ENCODE peak calls at places on chromosome 1, in seven cellular contexts. One of them, this sample, is unnamed.

GRCh38 chr1:84928979-84929378 is 36.0 kb upstream of the LPAR3 start:
- DNase-seq in heart left ventricle: no peak
- DNase-seq in CD4-positive, CD25-positive, alpha-beta regulatory T cell: no peak
- DNase-seq in cardiac muscle cell: no peak
- DNase-seq in spleen: no peak
- DNase-seq in MM.1S: no peak
- DNase-seq in heart right ventricle: no peak
- DNase-seq in this sample: no peak

GRCh38 chr1:119893238-119893791 is 3.0 kb downstream of the ADAM30 start:
- DNase-seq in heart left ventricle: no peak
- DNase-seq in MM.1S: no peak
- DNase-seq in CD4-positive, CD25-positive, alpha-beta regulatory T cell: no peak
- DNase-seq in heart right ventricle: no peak
- DNase-seq in spleen: no peak
- DNase-seq in cardiac muscle cell: no peak
- DNase-seq in this sample: no peak

GRCh38 chr1:201649776-201650607 is 111.1 kb downstream of the NAV1 start:
- DNase-seq in MM.1S: no peak
- DNase-seq in CD4-positive, CD25-positive, alpha-beta regulatory T cell: no peak
- DNase-seq in heart left ventricle: peak
- DNase-seq in heart right ventricle: peak
- DNase-seq in cardiac muscle cell: peak
- DNase-seq in spleen: no peak
- DNase-seq in this sample: peak

GRCh38 chr1:38589036-38589435 is 270.5 kb downstream of the RRAGC start:
- DNase-seq in heart right ventricle: no peak
- DNase-seq in spleen: no peak
- DNase-seq in cardiac muscle cell: peak
- DNase-seq in heart left ventricle: peak
- DNase-seq in CD4-positive, CD25-positive, alpha-beta regulatory T cell: no peak
- DNase-seq in MM.1S: no peak
- DNase-seq in this sample: no peak

GRCh38 chr1:155591770-155592169 is 18.2 kb upstream of the MSTO1 start:
- DNase-seq in MM.1S: peak
- DNase-seq in heart right ventricle: peak
- DNase-seq in spleen: no peak
- DNase-seq in CD4-positive, CD25-positive, alpha-beta regulatory T cell: peak
- DNase-seq in cardiac muscle cell: peak
- DNase-seq in heart left ventricle: no peak
- DNase-seq in this sample: no peak

GRCh38 chr1:94769551-94769950 is 50.6 kb upstream of the SLC44A3 start:
- DNase-seq in heart right ventricle: no peak
- DNase-seq in cardiac muscle cell: no peak
- DNase-seq in MM.1S: no peak
- DNase-seq in heart left ventricle: no peak
- DNase-seq in spleen: no peak
- DNase-seq in CD4-positive, CD25-positive, alpha-beta regulatory T cell: no peak
- DNase-seq in this sample: no peak

GRCh38 chr1:213003281-213003680 is 12.4 kb downstream of the ANGEL2 start:
- DNase-seq in spleen: no peak
- DNase-seq in MM.1S: no peak
- DNase-seq in CD4-positive, CD25-positive, alpha-beta regulatory T cell: no peak
- DNase-seq in heart left ventricle: no peak
- DNase-seq in cardiac muscle cell: no peak
- DNase-seq in heart right ventricle: no peak
- DNase-seq in this sample: no peak

GRCh38 chr1:53188099-53188498 is 8.5 kb upstream of the CPT2 start:
- DNase-seq in heart right ventricle: no peak
- DNase-seq in heart left ventricle: no peak
- DNase-seq in CD4-positive, CD25-positive, alpha-beta regulatory T cell: no peak
- DNase-seq in cardiac muscle cell: no peak
- DNase-seq in spleen: no peak
- DNase-seq in MM.1S: no peak
- DNase-seq in this sample: no peak

GRCh38 chr1:151005729-151006330 is 872 bp downstream of the MINDY1 start:
- DNase-seq in spleen: no peak
- DNase-seq in CD4-positive, CD25-positive, alpha-beta regulatory T cell: no peak
- DNase-seq in heart left ventricle: no peak
- DNase-seq in heart right ventricle: no peak
- DNase-seq in cardiac muscle cell: no peak
- DNase-seq in MM.1S: no peak
- DNase-seq in this sample: no peak

GRCh38 chr1:36257375-36257767 is 33.1 kb downstream of the THRAP3 start:
- DNase-seq in CD4-positive, CD25-positive, alpha-beta regulatory T cell: no peak
- DNase-seq in cardiac muscle cell: no peak
- DNase-seq in heart left ventricle: no peak
- DNase-seq in spleen: no peak
- DNase-seq in heart right ventricle: no peak
- DNase-seq in MM.1S: no peak
- DNase-seq in this sample: no peak

GRCh38 chr1:61171915-61172485 is 89.6 kb downstream of the NFIA start:
- DNase-seq in MM.1S: no peak
- DNase-seq in cardiac muscle cell: no peak
- DNase-seq in spleen: no peak
- DNase-seq in CD4-positive, CD25-positive, alpha-beta regulatory T cell: no peak
- DNase-seq in heart left ventricle: no peak
- DNase-seq in heart right ventricle: no peak
- DNase-seq in this sample: no peak

GRCh38 chr1:87673748-87674147 is 345.1 kb downstream of the LMO4 start:
- DNase-seq in cardiac muscle cell: peak
- DNase-seq in heart left ventricle: no peak
- DNase-seq in CD4-positive, CD25-positive, alpha-beta regulatory T cell: no peak
- DNase-seq in spleen: no peak
- DNase-seq in MM.1S: no peak
- DNase-seq in heart right ventricle: no peak
- DNase-seq in this sample: no peak

GRCh38 chr1:118148034-118148433 is 37.0 kb downstream of the SPAG17 start:
- DNase-seq in cardiac muscle cell: peak
- DNase-seq in spleen: no peak
- DNase-seq in heart right ventricle: no peak
- DNase-seq in CD4-positive, CD25-positive, alpha-beta regulatory T cell: no peak
- DNase-seq in heart left ventricle: no peak
- DNase-seq in MM.1S: no peak
- DNase-seq in this sample: no peak

GRCh38 chr1:239389703-239390102 is 3.3 kb downstream of the CHRM3 start:
- DNase-seq in heart right ventricle: no peak
- DNase-seq in spleen: no peak
- DNase-seq in MM.1S: no peak
- DNase-seq in heart left ventricle: no peak
- DNase-seq in cardiac muscle cell: no peak
- DNase-seq in CD4-positive, CD25-positive, alpha-beta regulatory T cell: no peak
- DNase-seq in this sample: no peak

GRCh38 chr1:239387304-239388231 is 1.2 kb downstream of the CHRM3 start:
- DNase-seq in CD4-positive, CD25-positive, alpha-beta regulatory T cell: no peak
- DNase-seq in MM.1S: peak
- DNase-seq in heart right ventricle: no peak
- DNase-seq in cardiac muscle cell: no peak
- DNase-seq in spleen: no peak
- DNase-seq in heart left ventricle: no peak
- DNase-seq in this sample: no peak

GRCh38 chr1:239383714-239384113 is 2.7 kb upstream of the CHRM3 start:
- DNase-seq in MM.1S: peak
- DNase-seq in CD4-positive, CD25-positive, alpha-beta regulatory T cell: no peak
- DNase-seq in cardiac muscle cell: no peak
- DNase-seq in heart left ventricle: no peak
- DNase-seq in spleen: no peak
- DNase-seq in heart right ventricle: no peak
- DNase-seq in this sample: no peak

GRCh38 chr1:239386453-239387303 is at the start of gene CHRM3:
- DNase-seq in heart right ventricle: peak
- DNase-seq in cardiac muscle cell: peak
- DNase-seq in CD4-positive, CD25-positive, alpha-beta regulatory T cell: no peak
- DNase-seq in MM.1S: peak
- DNase-seq in heart left ventricle: no peak
- DNase-seq in spleen: no peak
- DNase-seq in this sample: peak

DNA sequence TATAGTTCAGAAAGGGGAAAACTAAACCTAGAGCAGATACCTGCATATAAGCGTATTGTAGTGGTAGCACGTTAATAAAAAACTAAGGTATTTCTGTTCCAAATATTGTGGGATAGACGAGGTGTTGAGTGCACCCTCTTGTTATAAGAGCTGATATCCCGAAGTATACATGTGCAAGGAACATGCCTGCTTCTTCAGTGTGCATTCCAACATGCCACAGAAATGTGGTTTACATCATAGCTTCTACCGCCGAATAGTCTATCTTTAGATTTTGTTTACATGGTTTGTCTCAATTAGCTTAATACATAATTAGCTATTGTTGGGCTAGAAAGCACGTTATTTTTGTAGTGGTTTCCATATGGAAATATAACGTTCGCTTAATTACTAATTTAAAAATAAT is 2.2 kb downstream of the CHRM3 start:
- DNase-seq in CD4-positive, CD25-positive, alpha-beta regulatory T cell: no peak
- DNase-seq in heart right ventricle: no peak
- DNase-seq in spleen: no peak
- DNase-seq in cardiac muscle cell: no peak
- DNase-seq in heart left ventricle: no peak
- DNase-seq in MM.1S: no peak
- DNase-seq in this sample: no peak
- H3K4me3 ChIP-seq in CD4-positive, CD25-positive, alpha-beta regulatory T cell: peak
- H3K4me3 ChIP-seq in heart right ventricle: no peak
- H3K4me3 ChIP-seq in spleen: no peak
- H3K4me3 ChIP-seq in cardiac muscle cell: no peak
- H3K4me3 ChIP-seq in heart left ventricle: no peak
- H3K4me3 ChIP-seq in MM.1S: no peak
- H3K4me3 ChIP-seq in this sample: no peak

GRCh38 chr1:244815600-244816099 is 19.8 kb upstream of the COX20 start:
- DNase-seq in cardiac muscle cell: no peak
- DNase-seq in heart left ventricle: no peak
- DNase-seq in spleen: peak
- DNase-seq in CD4-positive, CD25-positive, alpha-beta regulatory T cell: no peak
- DNase-seq in heart right ventricle: no peak
- DNase-seq in MM.1S: no peak
- DNase-seq in this sample: peak
- H3K4me3 ChIP-seq in cardiac muscle cell: no peak
- H3K4me3 ChIP-seq in heart left ventricle: peak
- H3K4me3 ChIP-seq in spleen: peak
- H3K4me3 ChIP-seq in CD4-positive, CD25-positive, alpha-beta regulatory T cell: no peak
- H3K4me3 ChIP-seq in heart right ventricle: no peak
- H3K4me3 ChIP-seq in MM.1S: no peak
- H3K4me3 ChIP-seq in this sample: no peak

GRCh38 chr1:167995038-167995437 is 58.2 kb upstream of the MPC2 start:
- DNase-seq in CD4-positive, CD25-positive, alpha-beta regulatory T cell: no peak
- DNase-seq in heart right ventricle: no peak
- DNase-seq in heart left ventricle: no peak
- DNase-seq in spleen: no peak
- DNase-seq in cardiac muscle cell: no peak
- DNase-seq in MM.1S: no peak
- DNase-seq in this sample: no peak
- H3K4me3 ChIP-seq in CD4-positive, CD25-positive, alpha-beta regulatory T cell: no peak
- H3K4me3 ChIP-seq in heart right ventricle: no peak
- H3K4me3 ChIP-seq in heart left ventricle: no peak
- H3K4me3 ChIP-seq in spleen: no peak
- H3K4me3 ChIP-seq in cardiac muscle cell: no peak
- H3K4me3 ChIP-seq in MM.1S: no peak
- H3K4me3 ChIP-seq in this sample: no peak

GRCh38 chr1:27429029-27429425 is 36.6 kb downstream of the GPR3 start:
- DNase-seq in spleen: no peak
- DNase-seq in CD4-positive, CD25-positive, alpha-beta regulatory T cell: no peak
- DNase-seq in heart right ventricle: no peak
- DNase-seq in heart left ventricle: no peak
- DNase-seq in MM.1S: no peak
- DNase-seq in cardiac muscle cell: no peak
- DNase-seq in this sample: no peak

GRCh38 chr1:27427836-27428315 is 35.5 kb downstream of the GPR3 start:
- DNase-seq in spleen: no peak
- DNase-seq in CD4-positive, CD25-positive, alpha-beta regulatory T cell: no peak
- DNase-seq in MM.1S: no peak
- DNase-seq in heart right ventricle: no peak
- DNase-seq in heart left ventricle: no peak
- DNase-seq in cardiac muscle cell: no peak
- DNase-seq in this sample: no peak

GRCh38 chr1:27430903-27431653 is 38.7 kb downstream of the GPR3 start:
- DNase-seq in cardiac muscle cell: peak
- DNase-seq in heart left ventricle: no peak
- DNase-seq in MM.1S: peak
- DNase-seq in spleen: no peak
- DNase-seq in CD4-positive, CD25-positive, alpha-beta regulatory T cell: peak
- DNase-seq in heart right ventricle: peak
- DNase-seq in this sample: peak

GRCh38 chr1:27427329-27427728 is 34.9 kb downstream of the GPR3 start:
- DNase-seq in spleen: no peak
- DNase-seq in heart right ventricle: no peak
- DNase-seq in heart left ventricle: no peak
- DNase-seq in CD4-positive, CD25-positive, alpha-beta regulatory T cell: no peak
- DNase-seq in cardiac muscle cell: no peak
- DNase-seq in MM.1S: no peak
- DNase-seq in this sample: no peak

GRCh38 chr1:27428316-27429028 is 36.0 kb downstream of the GPR3 start:
- DNase-seq in heart left ventricle: peak
- DNase-seq in spleen: no peak
- DNase-seq in heart right ventricle: peak
- DNase-seq in cardiac muscle cell: peak
- DNase-seq in MM.1S: no peak
- DNase-seq in CD4-positive, CD25-positive, alpha-beta regulatory T cell: no peak
- DNase-seq in this sample: peak
- H3K4me3 ChIP-seq in heart left ventricle: peak
- H3K4me3 ChIP-seq in spleen: peak
- H3K4me3 ChIP-seq in heart right ventricle: no peak
- H3K4me3 ChIP-seq in cardiac muscle cell: no peak
- H3K4me3 ChIP-seq in MM.1S: no peak
- H3K4me3 ChIP-seq in CD4-positive, CD25-positive, alpha-beta regulatory T cell: peak
- H3K4me3 ChIP-seq in this sample: peak

GRCh38 chr1:234920843-234921140 is 207.8 kb downstream of the TOMM20 start:
- DNase-seq in heart left ventricle: no peak
- DNase-seq in heart right ventricle: no peak
- DNase-seq in spleen: no peak
- DNase-seq in cardiac muscle cell: no peak
- DNase-seq in CD4-positive, CD25-positive, alpha-beta regulatory T cell: no peak
- DNase-seq in MM.1S: no peak
- DNase-seq in this sample: no peak

GRCh38 chr1:234917495-234918188 is 211.0 kb downstream of the TOMM20 start:
- DNase-seq in heart left ventricle: no peak
- DNase-seq in MM.1S: no peak
- DNase-seq in heart right ventricle: no peak
- DNase-seq in CD4-positive, CD25-positive, alpha-beta regulatory T cell: no peak
- DNase-seq in spleen: no peak
- DNase-seq in cardiac muscle cell: no peak
- DNase-seq in this sample: no peak

GRCh38 chr1:234918216-234918841 is 210.3 kb downstream of the TOMM20 start:
- DNase-seq in heart left ventricle: peak
- DNase-seq in spleen: no peak
- DNase-seq in cardiac muscle cell: peak
- DNase-seq in heart right ventricle: peak
- DNase-seq in MM.1S: no peak
- DNase-seq in CD4-positive, CD25-positive, alpha-beta regulatory T cell: no peak
- DNase-seq in this sample: peak

GRCh38 chr1:234920136-234920842 is 208.3 kb downstream of the TOMM20 start:
- DNase-seq in cardiac muscle cell: no peak
- DNase-seq in spleen: no peak
- DNase-seq in MM.1S: no peak
- DNase-seq in heart right ventricle: no peak
- DNase-seq in heart left ventricle: no peak
- DNase-seq in CD4-positive, CD25-positive, alpha-beta regulatory T cell: no peak
- DNase-seq in this sample: no peak

GRCh38 chr1:234919061-234919755 is 209.4 kb downstream of the TOMM20 start:
- DNase-seq in CD4-positive, CD25-positive, alpha-beta regulatory T cell: no peak
- DNase-seq in MM.1S: no peak
- DNase-seq in heart left ventricle: peak
- DNase-seq in spleen: peak
- DNase-seq in cardiac muscle cell: no peak
- DNase-seq in heart right ventricle: peak
- DNase-seq in this sample: peak
- H3K4me3 ChIP-seq in CD4-positive, CD25-positive, alpha-beta regulatory T cell: no peak
- H3K4me3 ChIP-seq in MM.1S: no peak
- H3K4me3 ChIP-seq in heart left ventricle: no peak
- H3K4me3 ChIP-seq in spleen: no peak
- H3K4me3 ChIP-seq in cardiac muscle cell: no peak
- H3K4me3 ChIP-seq in heart right ventricle: no peak
- H3K4me3 ChIP-seq in this sample: no peak

GRCh38 chr1:67342002-67342890 is 34.6 kb downstream of the IL12RB2 start:
- DNase-seq in heart left ventricle: no peak
- DNase-seq in heart right ventricle: no peak
- DNase-seq in cardiac muscle cell: no peak
- DNase-seq in spleen: no peak
- DNase-seq in CD4-positive, CD25-positive, alpha-beta regulatory T cell: no peak
- DNase-seq in MM.1S: no peak
- DNase-seq in this sample: no peak
- H3K4me3 ChIP-seq in heart left ventricle: no peak
- H3K4me3 ChIP-seq in heart right ventricle: no peak
- H3K4me3 ChIP-seq in cardiac muscle cell: no peak
- H3K4me3 ChIP-seq in spleen: no peak
- H3K4me3 ChIP-seq in CD4-positive, CD25-positive, alpha-beta regulatory T cell: no peak
- H3K4me3 ChIP-seq in MM.1S: no peak
- H3K4me3 ChIP-seq in this sample: no peak

This sample was measured in tibial artery.